ENCODE peak calls at places on chromosome 6, in five cellular contexts. One of them, this sample, is unnamed.

GRCh38 chr6:7129784-7130569 is 22.2 kb downstream of the RREB1 start:
- DNase-seq in GF-D8: peak
- DNase-seq in putamen: no peak
- DNase-seq in stimulated activated CD4-positive, alpha-beta T cell treated with anti-CD3 and anti-CD28 coated beads, Interleukin-2, amount 100 ng/mL, for 48 hours: no peak
- DNase-seq in body of pancreas: peak
- DNase-seq in this sample: no peak

GRCh38 chr6:146277142-146277541 is 248.3 kb downstream of the GRM1 start:
- DNase-seq in GF-D8: no peak
- DNase-seq in putamen: no peak
- DNase-seq in stimulated activated CD4-positive, alpha-beta T cell treated with anti-CD3 and anti-CD28 coated beads, Interleukin-2, amount 100 ng/mL, for 48 hours: no peak
- DNase-seq in body of pancreas: no peak
- DNase-seq in this sample: no peak

GRCh38 chr6:129732542-129732941 is 22.6 kb upstream of the ARHGAP18 start:
- DNase-seq in GF-D8: no peak
- DNase-seq in putamen: no peak
- DNase-seq in stimulated activated CD4-positive, alpha-beta T cell treated with anti-CD3 and anti-CD28 coated beads, Interleukin-2, amount 100 ng/mL, for 48 hours: no peak
- DNase-seq in body of pancreas: no peak
- DNase-seq in this sample: no peak

GRCh38 chr6:83867527-83868161 is 8.2 kb downstream of the CYB5R4 start:
- DNase-seq in GF-D8: no peak
- DNase-seq in putamen: peak
- DNase-seq in stimulated activated CD4-positive, alpha-beta T cell treated with anti-CD3 and anti-CD28 coated beads, Interleukin-2, amount 100 ng/mL, for 48 hours: no peak
- DNase-seq in body of pancreas: no peak
- DNase-seq in this sample: peak

GRCh38 chr6:107419747-107420146 is 39.6 kb downstream of the PDSS2 start:
- DNase-seq in GF-D8: no peak
- DNase-seq in putamen: no peak
- DNase-seq in stimulated activated CD4-positive, alpha-beta T cell treated with anti-CD3 and anti-CD28 coated beads, Interleukin-2, amount 100 ng/mL, for 48 hours: no peak
- DNase-seq in body of pancreas: no peak
- DNase-seq in this sample: no peak

GRCh38 chr6:51292659-51293058 is 474.0 kb downstream of the TFAP2B start:
- DNase-seq in GF-D8: no peak
- DNase-seq in putamen: no peak
- DNase-seq in stimulated activated CD4-positive, alpha-beta T cell treated with anti-CD3 and anti-CD28 coated beads, Interleukin-2, amount 100 ng/mL, for 48 hours: no peak
- DNase-seq in body of pancreas: no peak
- DNase-seq in this sample: peak

GRCh38 chr6:45483021-45483420 is 105.3 kb upstream of the SUPT3H start:
- DNase-seq in GF-D8: no peak
- DNase-seq in putamen: no peak
- DNase-seq in stimulated activated CD4-positive, alpha-beta T cell treated with anti-CD3 and anti-CD28 coated beads, Interleukin-2, amount 100 ng/mL, for 48 hours: no peak
- DNase-seq in body of pancreas: no peak
- DNase-seq in this sample: no peak

GRCh38 chr6:87756858-87757257 is 54.8 kb upstream of the AKIRIN2 start:
- DNase-seq in GF-D8: peak
- DNase-seq in putamen: no peak
- DNase-seq in stimulated activated CD4-positive, alpha-beta T cell treated with anti-CD3 and anti-CD28 coated beads, Interleukin-2, amount 100 ng/mL, for 48 hours: no peak
- DNase-seq in body of pancreas: no peak
- DNase-seq in this sample: peak

GRCh38 chr6:131960371-131961133 is 9.4 kb upstream of the CCN2 start:
- DNase-seq in GF-D8: no peak
- DNase-seq in putamen: no peak
- DNase-seq in stimulated activated CD4-positive, alpha-beta T cell treated with anti-CD3 and anti-CD28 coated beads, Interleukin-2, amount 100 ng/mL, for 48 hours: no peak
- DNase-seq in body of pancreas: no peak
- DNase-seq in this sample: no peak

GRCh38 chr6:113031591-113031990 is 684.5 kb downstream of the RFPL4B start:
- DNase-seq in GF-D8: no peak
- DNase-seq in putamen: peak
- DNase-seq in stimulated activated CD4-positive, alpha-beta T cell treated with anti-CD3 and anti-CD28 coated beads, Interleukin-2, amount 100 ng/mL, for 48 hours: no peak
- DNase-seq in body of pancreas: no peak
- DNase-seq in this sample: no peak

GRCh38 chr6:103875221-103875620 is 984.5 kb downstream of the HACE1 start:
- DNase-seq in GF-D8: no peak
- DNase-seq in putamen: no peak
- DNase-seq in stimulated activated CD4-positive, alpha-beta T cell treated with anti-CD3 and anti-CD28 coated beads, Interleukin-2, amount 100 ng/mL, for 48 hours: no peak
- DNase-seq in body of pancreas: no peak
- DNase-seq in this sample: no peak

GRCh38 chr6:134835998-134836397 is 113.9 kb downstream of the ALDH8A1 start:
- DNase-seq in GF-D8: no peak
- DNase-seq in putamen: no peak
- DNase-seq in stimulated activated CD4-positive, alpha-beta T cell treated with anti-CD3 and anti-CD28 coated beads, Interleukin-2, amount 100 ng/mL, for 48 hours: no peak
- DNase-seq in body of pancreas: no peak
- DNase-seq in this sample: no peak

GRCh38 chr6:53651149-53651763 is 14.3 kb downstream of the KLHL31 start:
- DNase-seq in GF-D8: peak
- DNase-seq in putamen: peak
- DNase-seq in stimulated activated CD4-positive, alpha-beta T cell treated with anti-CD3 and anti-CD28 coated beads, Interleukin-2, amount 100 ng/mL, for 48 hours: peak
- DNase-seq in body of pancreas: peak
- DNase-seq in this sample: peak

GRCh38 chr6:94071835-94072234 is 652.5 kb upstream of the EPHA7 start:
- DNase-seq in GF-D8: no peak
- DNase-seq in putamen: no peak
- DNase-seq in stimulated activated CD4-positive, alpha-beta T cell treated with anti-CD3 and anti-CD28 coated beads, Interleukin-2, amount 100 ng/mL, for 48 hours: no peak
- DNase-seq in body of pancreas: no peak
- DNase-seq in this sample: no peak

GRCh38 chr6:167951781-167952511 is 45.5 kb upstream of the KIF25 start:
- DNase-seq in GF-D8: no peak
- DNase-seq in putamen: no peak
- DNase-seq in stimulated activated CD4-positive, alpha-beta T cell treated with anti-CD3 and anti-CD28 coated beads, Interleukin-2, amount 100 ng/mL, for 48 hours: no peak
- DNase-seq in body of pancreas: no peak
- DNase-seq in this sample: no peak

GRCh38 chr6:1082040-1082935 is 229.6 kb upstream of the FOXQ1 start:
- DNase-seq in GF-D8: no peak
- DNase-seq in putamen: no peak
- DNase-seq in stimulated activated CD4-positive, alpha-beta T cell treated with anti-CD3 and anti-CD28 coated beads, Interleukin-2, amount 100 ng/mL, for 48 hours: no peak
- DNase-seq in body of pancreas: no peak
- DNase-seq in this sample: peak

GRCh38 chr6:129317931-129318820 is 391.8 kb downstream of the ARHGAP18 start:
- DNase-seq in GF-D8: no peak
- DNase-seq in putamen: no peak
- DNase-seq in stimulated activated CD4-positive, alpha-beta T cell treated with anti-CD3 and anti-CD28 coated beads, Interleukin-2, amount 100 ng/mL, for 48 hours: no peak
- DNase-seq in body of pancreas: no peak
- DNase-seq in this sample: no peak

GRCh38 chr6:109021870-109022269 is 72.8 kb downstream of the SESN1 start:
- DNase-seq in GF-D8: no peak
- DNase-seq in putamen: no peak
- DNase-seq in stimulated activated CD4-positive, alpha-beta T cell treated with anti-CD3 and anti-CD28 coated beads, Interleukin-2, amount 100 ng/mL, for 48 hours: no peak
- DNase-seq in body of pancreas: no peak
- DNase-seq in this sample: no peak

GRCh38 chr6:55293116-55293515 is 34.2 kb upstream of the GFRAL start:
- DNase-seq in GF-D8: no peak
- DNase-seq in putamen: no peak
- DNase-seq in stimulated activated CD4-positive, alpha-beta T cell treated with anti-CD3 and anti-CD28 coated beads, Interleukin-2, amount 100 ng/mL, for 48 hours: no peak
- DNase-seq in body of pancreas: no peak
- DNase-seq in this sample: no peak

GRCh38 chr6:27096834-27097511 is 150.5 kb upstream of the PRSS16 start:
- DNase-seq in GF-D8: no peak
- DNase-seq in putamen: no peak
- DNase-seq in stimulated activated CD4-positive, alpha-beta T cell treated with anti-CD3 and anti-CD28 coated beads, Interleukin-2, amount 100 ng/mL, for 48 hours: peak
- DNase-seq in body of pancreas: peak
- DNase-seq in this sample: peak

GRCh38 chr6:14876778-14877613 is 368.9 kb upstream of the JARID2 start:
- DNase-seq in GF-D8: peak
- DNase-seq in putamen: no peak
- DNase-seq in stimulated activated CD4-positive, alpha-beta T cell treated with anti-CD3 and anti-CD28 coated beads, Interleukin-2, amount 100 ng/mL, for 48 hours: no peak
- DNase-seq in body of pancreas: no peak
- DNase-seq in this sample: peak

GRCh38 chr6:2237001-2237400 is 8.4 kb downstream of the GMDS start:
- DNase-seq in GF-D8: no peak
- DNase-seq in putamen: no peak
- DNase-seq in stimulated activated CD4-positive, alpha-beta T cell treated with anti-CD3 and anti-CD28 coated beads, Interleukin-2, amount 100 ng/mL, for 48 hours: no peak
- DNase-seq in body of pancreas: no peak
- DNase-seq in this sample: no peak

GRCh38 chr6:18245642-18246041 is 18.7 kb downstream of the DEK start:
- DNase-seq in GF-D8: no peak
- DNase-seq in putamen: no peak
- DNase-seq in stimulated activated CD4-positive, alpha-beta T cell treated with anti-CD3 and anti-CD28 coated beads, Interleukin-2, amount 100 ng/mL, for 48 hours: no peak
- DNase-seq in body of pancreas: no peak
- DNase-seq in this sample: no peak

GRCh38 chr6:9484686-9485085 is 930.2 kb downstream of the TFAP2A start:
- DNase-seq in GF-D8: no peak
- DNase-seq in putamen: no peak
- DNase-seq in stimulated activated CD4-positive, alpha-beta T cell treated with anti-CD3 and anti-CD28 coated beads, Interleukin-2, amount 100 ng/mL, for 48 hours: no peak
- DNase-seq in body of pancreas: no peak
- DNase-seq in this sample: no peak

GRCh38 chr6:45476341-45476740 is 98.6 kb upstream of the SUPT3H start:
- DNase-seq in GF-D8: no peak
- DNase-seq in putamen: peak
- DNase-seq in stimulated activated CD4-positive, alpha-beta T cell treated with anti-CD3 and anti-CD28 coated beads, Interleukin-2, amount 100 ng/mL, for 48 hours: no peak
- DNase-seq in body of pancreas: no peak
- DNase-seq in this sample: no peak

GRCh38 chr6:89372506-89372901 is 20.0 kb upstream of the UBE2J1 start:
- DNase-seq in GF-D8: no peak
- DNase-seq in putamen: no peak
- DNase-seq in stimulated activated CD4-positive, alpha-beta T cell treated with anti-CD3 and anti-CD28 coated beads, Interleukin-2, amount 100 ng/mL, for 48 hours: no peak
- DNase-seq in body of pancreas: no peak
- DNase-seq in this sample: no peak

GRCh38 chr6:130933712-130934200 is 106.5 kb downstream of the SMLR1 start:
- DNase-seq in GF-D8: no peak
- DNase-seq in putamen: peak
- DNase-seq in stimulated activated CD4-positive, alpha-beta T cell treated with anti-CD3 and anti-CD28 coated beads, Interleukin-2, amount 100 ng/mL, for 48 hours: no peak
- DNase-seq in body of pancreas: no peak
- DNase-seq in this sample: no peak

GRCh38 chr6:167669870-167670802 is 156.6 kb upstream of the AFDN start:
- DNase-seq in GF-D8: no peak
- DNase-seq in putamen: no peak
- DNase-seq in stimulated activated CD4-positive, alpha-beta T cell treated with anti-CD3 and anti-CD28 coated beads, Interleukin-2, amount 100 ng/mL, for 48 hours: no peak
- DNase-seq in body of pancreas: no peak
- DNase-seq in this sample: no peak

GRCh38 chr6:95574811-95575210 is 2.5 kb upstream of the MANEA start:
- DNase-seq in GF-D8: no peak
- DNase-seq in putamen: no peak
- DNase-seq in stimulated activated CD4-positive, alpha-beta T cell treated with anti-CD3 and anti-CD28 coated beads, Interleukin-2, amount 100 ng/mL, for 48 hours: no peak
- DNase-seq in body of pancreas: no peak
- DNase-seq in this sample: no peak

GRCh38 chr6:10347561-10348327 is 67.1 kb downstream of the TFAP2A start:
- DNase-seq in GF-D8: no peak
- DNase-seq in putamen: no peak
- DNase-seq in stimulated activated CD4-positive, alpha-beta T cell treated with anti-CD3 and anti-CD28 coated beads, Interleukin-2, amount 100 ng/mL, for 48 hours: no peak
- DNase-seq in body of pancreas: no peak
- DNase-seq in this sample: peak

GRCh38 chr6:83514877-83515466 is 2.6 kb downstream of the PRSS35 start:
- DNase-seq in GF-D8: no peak
- DNase-seq in putamen: peak
- DNase-seq in stimulated activated CD4-positive, alpha-beta T cell treated with anti-CD3 and anti-CD28 coated beads, Interleukin-2, amount 100 ng/mL, for 48 hours: peak
- DNase-seq in body of pancreas: peak
- DNase-seq in this sample: peak

GRCh38 chr6:103344554-103345163 is 1515.1 kb downstream of the HACE1 start:
- DNase-seq in GF-D8: no peak
- DNase-seq in putamen: no peak
- DNase-seq in stimulated activated CD4-positive, alpha-beta T cell treated with anti-CD3 and anti-CD28 coated beads, Interleukin-2, amount 100 ng/mL, for 48 hours: no peak
- DNase-seq in body of pancreas: no peak
- DNase-seq in this sample: no peak

GRCh38 chr6:51562198-51562597 is 525.2 kb downstream of the PKHD1 start:
- DNase-seq in GF-D8: no peak
- DNase-seq in putamen: no peak
- DNase-seq in stimulated activated CD4-positive, alpha-beta T cell treated with anti-CD3 and anti-CD28 coated beads, Interleukin-2, amount 100 ng/mL, for 48 hours: no peak
- DNase-seq in body of pancreas: no peak
- DNase-seq in this sample: no peak